ENCODE peak calls at places on chromosomes 13 and 19, in four cellular contexts. Q is GM12878, F is GM12891, K is H1. A is an unnamed sample.

GRCh38 chr19:44576843-44577565 is 36.4 kb upstream of the IGSF23 start:
- DNase-seq in F (no peak), Q (no peak), K (no peak), A (no peak)

GRCh38 chr19:4831351-4832340 is at the start of gene TICAM1:
- DNase-seq in Q (no peak), K (peak), F (peak), A (peak)

GRCh38 chr13:113856716-113857065 is 7.2 kb downstream of the GAS6 start:
- DNase-seq in F (no peak), Q (no peak), K (peak), A (no peak)

GRCh38 chr19:3075605-3076431 is 13.5 kb upstream of the TLE5 start:
- DNase-seq in Q (no peak), K (peak), F (peak), A (peak)

GRCh38 chr19:55156202-55157063 is 1.1 kb downstream of the TNNI3 start:
- DNase-seq in K (peak), Q (no peak), F (peak), A (peak)

GRCh38 chr13:29924482-29924884 is 74.1 kb upstream of the UBL3 start:
- DNase-seq in K (no peak), Q (no peak), F (no peak), A (no peak)

GRCh38 chr13:42574435-42575311 is 721 bp downstream of the TNFSF11 start:
- DNase-seq in K (no peak), Q (no peak), F (peak), A (peak)

GRCh38 chr19:52200044-52200443 is 10.2 kb downstream of the PPP2R1A start:
- DNase-seq in K (no peak), Q (no peak), F (no peak), A (no peak)

GRCh38 chr19:31102674-31103073 is 246.6 kb downstream of the TSHZ3 start:
- DNase-seq in Q (no peak), F (no peak), K (no peak), A (no peak)

GRCh38 chr19:437027-437426 is 23.8 kb downstream of the SHC2 start:
- DNase-seq in F (no peak), K (no peak), Q (no peak), A (no peak)

GRCh38 chr19:14672043-14672872 is 2.4 kb downstream of the ADGRE3 start:
- DNase-seq in F (no peak), K (no peak), Q (no peak), A (no peak)

GRCh38 chr13:21686761-21687391 is 16.0 kb downstream of the FGF9 start:
- DNase-seq in K (no peak), Q (peak), F (no peak), A (no peak)

GRCh38 chr19:3710265-3710812 is 2.2 kb downstream of the TJP3 start:
- DNase-seq in F (no peak), Q (no peak), K (peak), A (no peak)

GRCh38 chr19:334296-335071 is 10.1 kb downstream of the MIER2 start:
- DNase-seq in Q (no peak), K (no peak), F (no peak), A (no peak)

GRCh38 chr13:46683879-46684278 is 113.1 kb downstream of the ESD start:
- DNase-seq in K (no peak), F (no peak), Q (no peak), A (no peak)

GRCh38 chr13:73782781-73783180 is 351.4 kb downstream of the KLF12 start:
- DNase-seq in K (no peak), F (no peak), Q (no peak), A (no peak)

GRCh38 chr13:111904701-111905608 is 162.0 kb upstream of the SOX1 start:
- DNase-seq in K (peak), F (no peak), Q (no peak), A (no peak)

GRCh38 chr19:33259532-33259931 is 33.9 kb upstream of the SLC7A10 start:
- DNase-seq in K (no peak), F (no peak), Q (no peak), A (no peak)

GRCh38 chr19:16821081-16821480 is 8.1 kb upstream of the SIN3B start:
- DNase-seq in F (no peak), K (no peak), Q (no peak), A (no peak)

GRCh38 chr19:17538684-17539287 is 16.7 kb upstream of the COLGALT1 start:
- DNase-seq in K (no peak), Q (no peak), F (no peak), A (no peak)

GRCh38 chr19:17391371-17392151 is 2.4 kb downstream of the CCDC194 start:
- DNase-seq in Q (no peak), F (no peak), K (peak), A (no peak)

GRCh38 chr19:16106121-16106520 is 5.6 kb upstream of the RAB8A start:
- DNase-seq in K (no peak), F (no peak), Q (no peak), A (no peak)

GRCh38 chr13:80006940-80007339 is 334.0 kb downstream of the SPRY2 start:
- DNase-seq in Q (no peak), K (no peak), F (no peak), A (no peak)

GRCh38 chr13:32639502-32640105 is 53.4 kb downstream of the PDS5B start:
- DNase-seq in F (peak), Q (peak), K (no peak), A (no peak)

GRCh38 chr19:46384396-46384795 is 29.0 kb downstream of the CCDC8 start:
- DNase-seq in F (no peak), K (no peak), Q (no peak), A (no peak)

GRCh38 chr19:46385636-46386035 is 27.7 kb downstream of the CCDC8 start:
- DNase-seq in Q (no peak), K (no peak), F (no peak), A (no peak)

GRCh38 chr19:46383171-46383815 is 30.1 kb downstream of the CCDC8 start:
- DNase-seq in K (no peak), F (no peak), Q (no peak), A (no peak)

GRCh38 chr19:46381746-46382345 is 31.5 kb downstream of the CCDC8 start:
- DNase-seq in K (no peak), Q (no peak), F (no peak), A (no peak)

DNA sequence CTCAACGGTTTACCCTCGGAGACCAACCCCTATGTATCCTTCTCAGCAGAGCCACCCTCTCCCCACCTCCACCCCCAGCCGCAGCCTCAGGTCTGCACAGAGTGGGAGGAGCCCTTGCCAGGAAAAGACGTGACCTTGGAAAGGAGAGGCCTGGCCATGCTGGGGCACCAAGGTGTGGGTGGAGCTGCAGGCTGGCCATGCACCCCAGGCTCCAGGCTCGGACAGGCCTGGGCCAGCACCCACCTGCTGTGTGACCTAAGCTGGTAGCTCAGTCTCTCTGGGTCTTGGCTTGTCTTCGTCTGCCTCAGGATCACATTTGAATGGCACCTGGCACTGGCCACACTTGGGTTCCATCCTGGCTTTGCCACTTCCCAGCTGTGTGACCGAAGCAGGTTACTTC is 29.5 kb downstream of the CCDC8 start:
- DNase-seq in K (no peak), F (no peak), Q (no peak), A (no peak)
- TF ChIP-seq TAF1 in K (no peak), F (no peak), Q (no peak), A (no peak)

DNA sequence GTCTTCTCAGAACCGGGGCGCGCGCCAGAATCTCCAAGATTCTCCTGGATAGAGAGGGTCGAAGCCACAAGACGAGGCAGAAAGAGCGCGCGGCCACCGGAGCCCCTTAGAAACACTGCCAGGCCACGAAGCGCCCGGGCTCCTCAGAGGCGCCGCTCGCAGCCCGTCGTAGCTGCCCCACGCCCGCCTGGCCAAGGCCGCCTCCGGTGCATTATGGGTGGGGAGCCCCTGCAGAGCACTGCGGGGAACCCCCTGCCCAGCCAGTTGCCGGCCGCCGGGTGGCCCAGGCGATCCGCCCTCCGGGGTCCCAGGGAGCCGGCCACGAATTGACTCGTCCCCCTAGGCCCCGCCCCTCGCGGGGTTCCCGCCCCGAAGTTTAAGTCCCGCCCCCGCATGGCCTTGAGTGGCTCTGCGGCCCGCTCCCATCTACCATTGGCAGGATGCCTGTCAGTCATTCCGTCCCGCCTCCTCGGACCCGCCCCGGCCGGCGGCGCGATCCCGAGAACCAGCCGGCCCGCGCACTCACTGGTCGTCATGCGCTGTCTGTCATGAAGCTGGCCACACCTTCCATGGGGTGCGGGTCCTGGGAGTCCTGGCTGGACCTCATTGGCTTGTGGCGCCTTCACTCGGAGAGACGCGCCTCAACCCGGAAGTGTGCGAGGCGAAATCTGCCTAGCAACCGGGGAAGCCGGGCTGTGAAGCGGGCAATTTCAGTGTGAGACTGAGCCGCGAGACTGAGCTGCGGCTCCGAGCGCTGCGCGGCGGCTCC is 20.2 kb upstream of the GATAD2A start:
- DNase-seq in F (peak), K (peak), Q (peak), A (peak)
- TF ChIP-seq POLR2A in F (peak), K (peak), Q (peak), A (peak)

GRCh38 chr19:19055701-19056100 is 8.1 kb upstream of the SLC25A42 start:
- DNase-seq in K (no peak), Q (no peak), F (no peak), A (no peak)
- TF ChIP-seq TAF1 in K (no peak), Q (no peak), F (no peak), A (no peak)

GRCh38 chr19:56321981-56322558 is 7.4 kb upstream of the ZSCAN5A start:
- DNase-seq in F (no peak), Q (no peak), K (no peak), A (no peak)
- TF ChIP-seq POLR2A in F (no peak), Q (no peak), K (no peak), A (no peak)

A was measured in GM12892.